ENCODE peak calls at places on chromosomes 6 and 20, in six cellular contexts. F, Y, B, S, L and U are unnamed samples.

GRCh38 chr20:50126662-50127061 is 13.7 kb upstream of the UBE2V1 start:
- DNase-seq in F (peak), L (peak), B (no peak), Y (no peak), S (peak), U (no peak)

GRCh38 chr20:20083796-20084195 is 31.5 kb downstream of the CFAP61 start:
- DNase-seq in B (peak), S (no peak), Y (peak), L (no peak), F (peak), U (peak)

GRCh38 chr20:884983-885952 is 30.9 kb downstream of the ANGPT4 start:
- DNase-seq in S (no peak), F (no peak), L (peak), B (peak), Y (peak), U (no peak)

GRCh38 chr6:137693737-137694136 is 173.3 kb upstream of the TNFAIP3 start:
- DNase-seq in Y (no peak), B (peak), L (no peak), S (no peak), F (no peak), U (no peak)

GRCh38 chr20:40682104-40683045 is 6.7 kb downstream of the MAFB start:
- DNase-seq in S (no peak), L (peak), B (peak), Y (peak), F (no peak), U (no peak)

GRCh38 chr6:13461805-13462204 is 25.6 kb downstream of the GFOD1 start:
- DNase-seq in S (no peak), B (no peak), Y (peak), F (no peak), L (no peak), U (no peak)

GRCh38 chr6:20334334-20334733 is 67.3 kb upstream of the E2F3 start:
- DNase-seq in Y (no peak), F (no peak), B (no peak), S (no peak), L (no peak), U (peak)

GRCh38 chr6:129633529-129633928 is 76.4 kb downstream of the ARHGAP18 start:
- DNase-seq in F (no peak), L (no peak), S (no peak), B (no peak), Y (no peak), U (no peak)

GRCh38 chr6:55175078-55175777 is 913 bp downstream of the HCRTR2 start:
- DNase-seq in Y (no peak), S (no peak), F (no peak), L (no peak), B (no peak), U (no peak)

GRCh38 chr6:130366011-130366963 is at the start of gene TMEM200A:
- DNase-seq in S (peak), L (peak), Y (peak), B (peak), F (peak), U (peak)

GRCh38 chr6:158109744-158110143 is 58.3 kb downstream of the SERAC1 start:
- DNase-seq in F (no peak), S (no peak), B (peak), Y (peak), L (no peak), U (no peak)

GRCh38 chr6:6105472-6106036 is 98.8 kb upstream of the NRN1 start:
- DNase-seq in Y (no peak), B (no peak), S (no peak), L (no peak), F (no peak), U (no peak)